ENCODE peak calls at places on chromosomes 12 and 14, in eight cellular contexts. R is AG04450, P is T-helper 1 cell, B is psoas muscle, D is upper lobe of right lung, C is HEK293T, J is activated T-cell treated with anti-CD3 and anti-CD28 coated beads for 24 hours, Z is NCI-H748 treated with DMSO at 0.1 percent for 48 hours. Q is an unnamed sample.

GRCh38 chr12:78696267-78696666 is 168.3 kb upstream of the SYT1 start:
- DNase-seq in R (no peak), P (no peak), B (no peak), D (no peak), C (no peak), J (no peak), Z (peak), Q (no peak)

GRCh38 chr14:103140316-103141109 is 17.3 kb downstream of the TNFAIP2 start:
- DNase-seq in R (no peak), P (no peak), B (no peak), D (no peak), C (no peak), J (no peak), Z (peak), Q (no peak)

GRCh38 chr12:95205685-95206084 is 11.6 kb downstream of the FGD6 start:
- DNase-seq in R (peak), P (no peak), B (no peak), D (no peak), C (no peak), J (no peak), Z (no peak), Q (no peak)

GRCh38 chr14:69458350-69458749 is 26.2 kb upstream of the PLEKHD1 start:
- DNase-seq in R (no peak), P (no peak), B (no peak), D (no peak), C (no peak), J (no peak), Z (no peak), Q (no peak)

GRCh38 chr12:89597770-89598169 is 71.9 kb upstream of the POC1B start:
- DNase-seq in R (no peak), P (peak), B (no peak), D (no peak), C (no peak), J (no peak), Z (no peak), Q (no peak)

GRCh38 chr14:98290596-98290995 is 981.4 kb downstream of the BCL11B start:
- DNase-seq in R (no peak), P (no peak), B (no peak), D (no peak), C (no peak), J (peak), Z (no peak), Q (no peak)

GRCh38 chr14:90804776-90805391 is 11.3 kb downstream of the TTC7B start:
- DNase-seq in R (no peak), P (no peak), B (peak), D (no peak), C (no peak), J (no peak), Z (no peak), Q (no peak)

GRCh38 chr12:9349888-9350885 is 142.0 kb upstream of the PZP start:
- DNase-seq in R (no peak), P (no peak), B (no peak), D (no peak), C (no peak), J (no peak), Z (no peak), Q (no peak)

GRCh38 chr14:72607386-72608125 is 286.3 kb downstream of the DPF3 start:
- DNase-seq in R (no peak), P (no peak), B (no peak), D (no peak), C (no peak), J (no peak), Z (no peak), Q (no peak)

GRCh38 chr14:86221000-86221399 is 691.1 kb downstream of the FLRT2 start:
- DNase-seq in R (no peak), P (no peak), B (no peak), D (no peak), C (no peak), J (no peak), Z (no peak), Q (no peak)

GRCh38 chr12:98645572-98646067 is 530 bp downstream of the APAF1 start:
- DNase-seq in R (no peak), P (peak), B (no peak), D (no peak), C (peak), J (peak), Z (no peak), Q (peak)

GRCh38 chr12:60387356-60387755 is 791.5 kb downstream of the SLC16A7 start:
- DNase-seq in R (no peak), P (no peak), B (no peak), D (no peak), C (no peak), J (no peak), Z (no peak), Q (no peak)

GRCh38 chr12:124713041-124713435 is 145.6 kb upstream of the NCOR2 start:
- DNase-seq in R (no peak), P (no peak), B (peak), D (peak), C (no peak), J (no peak), Z (no peak), Q (peak)

GRCh38 chr14:80164991-80165390 is 46.3 kb downstream of the DIO2 start:
- DNase-seq in R (peak), P (no peak), B (no peak), D (no peak), C (no peak), J (no peak), Z (no peak), Q (no peak)

GRCh38 chr14:101008631-101009336 is 105.3 kb upstream of the RTL1 start:
- DNase-seq in R (no peak), P (no peak), B (no peak), D (peak), C (no peak), J (no peak), Z (no peak), Q (no peak)

GRCh38 chr12:105296116-105297095 is 34.1 kb upstream of the C12orf75 start:
- DNase-seq in R (no peak), P (no peak), B (no peak), D (no peak), C (no peak), J (no peak), Z (no peak), Q (no peak)

GRCh38 chr12:54385251-54385914 is 850 bp upstream of the ZNF385A start:
- DNase-seq in R (no peak), P (no peak), B (peak), D (peak), C (no peak), J (no peak), Z (no peak), Q (no peak)

GRCh38 chr12:90978117-90978770 is 23.3 kb upstream of the CCER1 start:
- DNase-seq in R (peak), P (peak), B (no peak), D (no peak), C (peak), J (no peak), Z (peak), Q (no peak)

GRCh38 chr12:54412348-54412747 is 6.7 kb downstream of the ITGA5 start:
- DNase-seq in R (no peak), P (no peak), B (no peak), D (no peak), C (no peak), J (no peak), Z (no peak), Q (no peak)

GRCh38 chr12:117380083-117380482 is 18.7 kb upstream of the NOS1 start:
- DNase-seq in R (no peak), P (no peak), B (no peak), D (no peak), C (no peak), J (no peak), Z (no peak), Q (no peak)

Q was measured in transverse colon.